ENCODE peak calls at places on chromosome 1, in nine cellular contexts. D is endothelial cell of umbilical vein, L is neural progenitor cell, B is GM12878, G is fibroblast of lung, P is HCT116, Y is astrocyte, U is GM23248, E is trophoblast cell. F is an unnamed sample.

GRCh38 chr1:3618904-3619671 is 5.7 kb upstream of the TPRG1L start:
- DNase-seq in D (peak; percentile 80), L (peak; percentile 90), B (peak; percentile 11), G (peak; percentile 79), P (peak; percentile 53), Y (peak; percentile 57), U (peak; percentile 87), E (peak; percentile 73), F (peak; percentile 48)

GRCh38 chr1:160362168-160362941 is 4.5 kb upstream of the NHLH1 start:
- DNase-seq in D (no peak), L (peak; percentile 62), B (no peak), G (peak; percentile 43), P (no peak), Y (no peak), U (no peak), E (no peak), F (no peak)

GRCh38 chr1:17016317-17016661 is 4.6 kb upstream of the ATP13A2 start:
- DNase-seq in D (peak; percentile 70), L (no peak), B (no peak), G (peak; percentile 40), P (no peak), Y (peak; percentile 80), U (peak; percentile 74), E (no peak), F (peak; percentile 80)

GRCh38 chr1:180265871-180266270 is 35.8 kb downstream of the LHX4 start:
- DNase-seq in D (no peak), L (no peak), B (no peak), G (no peak), P (no peak), Y (no peak), U (no peak), E (no peak), F (no peak)

GRCh38 chr1:202632241-202632640 is 78.0 kb downstream of the SYT2 start:
- DNase-seq in D (no peak), L (no peak), B (no peak), G (no peak), P (no peak), Y (no peak), U (no peak), E (no peak), F (no peak)

GRCh38 chr1:119987112-119987511 is 82.3 kb downstream of the NOTCH2 start:
- DNase-seq in D (peak; percentile 20), L (no peak), B (no peak), G (peak; percentile 88), P (no peak), Y (peak; percentile 97), U (peak; percentile 96), E (peak; percentile 93), F (peak; percentile 96)

GRCh38 chr1:160624464-160624863 is 22.4 kb downstream of the SLAMF1 start:
- DNase-seq in D (no peak), L (no peak), B (no peak), G (no peak), P (no peak), Y (no peak), U (no peak), E (no peak), F (no peak)

GRCh38 chr1:6465461-6466005 is 440 bp downstream of the TNFRSF25 start:
- DNase-seq in D (no peak), L (no peak), B (no peak), G (no peak), P (no peak), Y (no peak), U (no peak), E (no peak), F (no peak)

GRCh38 chr1:9316080-9316444 is 23.4 kb downstream of the SPSB1 start:
- DNase-seq in D (no peak), L (no peak), B (no peak), G (no peak), P (no peak), Y (no peak), U (peak; percentile 41), E (no peak), F (no peak)

GRCh38 chr1:159584536-159584935 is 3.1 kb upstream of the APCS start:
- DNase-seq in D (no peak), L (no peak), B (no peak), G (no peak), P (no peak), Y (no peak), U (no peak), E (no peak), F (no peak)

GRCh38 chr1:206685749-206686485 is 1.2 kb downstream of the MAPKAPK2 start:
- DNase-seq in D (peak; percentile 61), L (peak; percentile 82), B (no peak), G (peak; percentile 84), P (peak; percentile 24), Y (peak; percentile 72), U (peak; percentile 90), E (peak; percentile 85), F (peak; percentile 78)

GRCh38 chr1:18090636-18091035 is 17.0 kb upstream of the IGSF21 start:
- DNase-seq in D (no peak), L (peak; percentile 89), B (no peak), G (no peak), P (no peak), Y (no peak), U (no peak), E (no peak), F (no peak)

GRCh38 chr1:177593105-177593504 is 376.8 kb downstream of the SEC16B start:
- DNase-seq in D (no peak), L (no peak), B (no peak), G (no peak), P (no peak), Y (no peak), U (no peak), E (no peak), F (no peak)

GRCh38 chr1:45353685-45354084 is 13.4 kb upstream of the MUTYH start:
- DNase-seq in D (no peak), L (no peak), B (no peak), G (no peak), P (no peak), Y (no peak), U (no peak), E (no peak), F (no peak)

GRCh38 chr1:237736372-237737029 is 154.2 kb downstream of the ZP4 start:
- DNase-seq in D (no peak), L (peak; percentile 42), B (no peak), G (peak; percentile 30), P (no peak), Y (no peak), U (no peak), E (peak; percentile 47), F (peak; percentile 16)

GRCh38 chr1:76330993-76331603 is 256.6 kb downstream of the ST6GALNAC3 start:
- DNase-seq in D (peak; percentile 76), L (peak; percentile 65), B (no peak), G (peak; percentile 85), P (peak; percentile 63), Y (peak; percentile 62), U (peak; percentile 79), E (peak; percentile 79), F (peak; percentile 46)

GRCh38 chr1:178143730-178144343 is 49.9 kb downstream of the RASAL2 start:
- DNase-seq in D (no peak), L (no peak), B (no peak), G (peak; percentile 36), P (no peak), Y (peak; percentile 33), U (peak; percentile 75), E (no peak), F (peak; percentile 68)

GRCh38 chr1:53975861-53976260 is 29.7 kb downstream of the LRRC42 start:
- DNase-seq in D (no peak), L (no peak), B (no peak), G (no peak), P (no peak), Y (no peak), U (no peak), E (no peak), F (no peak)

GRCh38 chr1:173269490-173270230 is 62.5 kb upstream of the TNFSF4 start:
- DNase-seq in D (peak; percentile 45), L (no peak), B (no peak), G (peak; percentile 95), P (peak; percentile 37), Y (peak; percentile 99), U (peak; percentile 89), E (peak; percentile 96), F (peak; percentile 87)
- H3K9ac ChIP-seq in D (no peak overlapping the region), L (no peak overlapping the region), B (no peak overlapping the region), G (no peak overlapping the region), P (no peak overlapping the region), Y (peak overlapping the region; percentile 5), U (peak overlapping the region; percentile 41), E (no peak overlapping the region), F (peak overlapping the region; percentile 21)

GRCh38 chr1:25769625-25770024 is 30.4 kb upstream of the SELENON start:
- DNase-seq in D (no peak), L (no peak), B (no peak), G (no peak), P (no peak), Y (no peak), U (no peak), E (no peak), F (no peak)
- H3K4me1 ChIP-seq in D (no peaks in the 10 kb centered on the region), L (peaks cover 36% of the 10 kb centered on the region), B (peaks cover 6% of the 10 kb centered on the region), G (no peaks in the 10 kb centered on the region), P (peaks cover 9% of the 10 kb centered on the region), Y (peaks cover 9% of the 10 kb centered on the region), U (no peaks in the 10 kb centered on the region), E (peaks cover 7% of the 10 kb centered on the region), F (no peaks in the 10 kb centered on the region)

GRCh38 chr1:179146476-179146875 is 64.6 kb downstream of the TOR3A start:
- DNase-seq in D (peak; percentile 50), L (no peak), B (no peak), G (no peak), P (no peak), Y (no peak), U (no peak), E (no peak), F (no peak)
- H3K79me2 ChIP-seq in D (peaks cover 43% of the 10 kb centered on the region), L (peaks cover 31% of the 10 kb centered on the region), B (no peaks in the 10 kb centered on the region), G (peaks cover 20% of the 10 kb centered on the region), P (peaks cover 39% of the 10 kb centered on the region), Y (peaks cover 74% of the 10 kb centered on the region), U (peaks cover 89% of the 10 kb centered on the region), E (no peaks in the 10 kb centered on the region), F (peaks cover 27% of the 10 kb centered on the region)

GRCh38 chr1:234512376-234512965 is 33.5 kb upstream of the TARBP1 start:
- DNase-seq in D (no peak), L (no peak), B (no peak), G (no peak), P (no peak), Y (no peak), U (no peak), E (no peak), F (no peak)

GRCh38 chr1:234515821-234516241 is 36.9 kb upstream of the TARBP1 start:
- DNase-seq in D (peak; percentile 87), L (no peak), B (no peak), G (peak; percentile 67), P (no peak), Y (peak; percentile 88), U (peak; percentile 82), E (no peak), F (peak; percentile 72)

GRCh38 chr1:234517087-234517802 is 38.3 kb upstream of the TARBP1 start:
- DNase-seq in D (no peak), L (no peak), B (no peak), G (no peak), P (no peak), Y (no peak), U (no peak), E (no peak), F (no peak)

GRCh38 chr1:234518876-234519275 is 39.9 kb upstream of the TARBP1 start:
- DNase-seq in D (no peak), L (no peak), B (no peak), G (no peak), P (no peak), Y (no peak), U (no peak), E (no peak), F (no peak)

DNA sequence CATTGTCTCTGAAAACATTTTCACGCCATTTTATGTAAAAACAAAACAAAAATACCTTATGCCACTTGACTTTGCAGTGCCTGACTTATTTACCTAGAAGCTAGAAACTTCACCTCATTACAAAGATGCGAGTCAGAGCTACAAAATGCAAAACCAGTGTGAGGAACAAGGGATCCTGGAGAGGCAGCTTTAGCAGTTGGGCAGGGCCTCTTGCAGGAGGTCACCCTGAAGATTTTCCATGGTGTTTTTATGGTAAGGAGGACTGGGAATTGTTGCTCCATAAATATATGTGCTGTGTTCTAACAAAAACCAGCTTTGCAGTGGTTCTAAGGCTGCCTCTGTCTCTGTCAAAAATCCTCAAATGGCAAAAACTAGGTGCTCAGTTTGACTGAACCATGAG is 36.4 kb upstream of the TARBP1 start:
- DNase-seq in D (no peak), L (no peak), B (no peak), G (peak; percentile 51), P (no peak), Y (peak; percentile 62), U (peak; percentile 73), E (no peak), F (peak; percentile 84)
- H3K9ac ChIP-seq in D (peak overlapping the region; percentile 58), L (no peak overlapping the region), B (no peak overlapping the region), G (no peak overlapping the region), P (no peak overlapping the region), Y (peak overlapping the region; percentile 53), U (peak overlapping the region; percentile 16), E (no peak overlapping the region), F (peak overlapping the region; percentile 6)